ENCODE peak calls at places on chromosomes 6 and 20, in six cellular contexts. U is lung, A is cardiac muscle cell, T is IMR-90, K is pancreas, D is foreskin fibroblast. H is an unnamed sample.

GRCh38 chr6:80094017-80094416 is 12.5 kb upstream of the BCKDHB start:
- DNase-seq in U (no peak), A (peak; percentile 35), T (peak; percentile 21), K (no peak), D (peak; percentile 3), H (peak; percentile 35)

GRCh38 chr6:168052291-168052891 is 26.6 kb downstream of the FRMD1 start:
- DNase-seq in U (no peak), A (no peak), T (no peak), K (peak; percentile 57), D (no peak), H (no peak)

GRCh38 chr20:824490-824889 is 9.0 kb upstream of the FAM110A start:
- DNase-seq in U (no peak), A (no peak), T (no peak), K (no peak), D (no peak), H (no peak)

GRCh38 chr20:36153754-36154695 is 515 bp upstream of the EPB41L1 start:
- DNase-seq in U (peak; percentile 85), A (peak; percentile 89), T (peak; percentile 59), K (peak; percentile 91), D (peak; percentile 69), H (peak; percentile 52)

GRCh38 chr6:21500314-21500713 is 93.2 kb upstream of the SOX4 start:
- DNase-seq in U (no peak), A (no peak), T (no peak), K (no peak), D (no peak), H (no peak)

GRCh38 chr6:41182069-41183034 is 18.6 kb downstream of the TREML2 start:
- DNase-seq in U (peak; percentile 65), A (peak; percentile 64), T (peak; percentile 55), K (no peak), D (peak; percentile 50), H (peak; percentile 62)

GRCh38 chr20:2402271-2402980 is 21.7 kb downstream of the TGM6 start:
- DNase-seq in U (no peak), A (peak; percentile 30), T (peak; percentile 51), K (no peak), D (peak; percentile 46), H (peak; percentile 50)

GRCh38 chr6:151627689-151628444 is 134.1 kb downstream of the CCDC170 start:
- DNase-seq in U (no peak), A (no peak), T (no peak), K (no peak), D (no peak), H (peak; percentile 17)

GRCh38 chr6:20205722-20206154 is 6.5 kb downstream of the MBOAT1 start:
- DNase-seq in U (no peak), A (no peak), T (no peak), K (no peak), D (no peak), H (peak; percentile 46)

GRCh38 chr20:50110141-50111047 is 2.6 kb downstream of the UBE2V1 start:
- DNase-seq in U (no peak), A (no peak), T (no peak), K (no peak), D (no peak), H (peak; percentile 68)

GRCh38 chr20:62907377-62908317 is 18.7 kb downstream of the DIDO1 start:
- DNase-seq in U (no peak), A (peak; percentile 30), T (peak; percentile 26), K (no peak), D (no peak), H (no peak)

GRCh38 chr6:131952886-131953509 is 1.8 kb upstream of the CCN2 start:
- DNase-seq in U (no peak), A (no peak), T (no peak), K (no peak), D (no peak), H (no peak)

GRCh38 chr6:123214433-123214832 is 218.4 kb downstream of the CLVS2 start:
- DNase-seq in U (no peak), A (no peak), T (no peak), K (no peak), D (no peak), H (no peak)

GRCh38 chr20:52473171-52473570 is 281.6 kb upstream of the ZFP64 start:
- DNase-seq in U (no peak), A (no peak), T (no peak), K (no peak), D (no peak), H (no peak)

GRCh38 chr6:32397252-32397920 is 9.6 kb downstream of the BTNL2 start:
- DNase-seq in U (no peak), A (no peak), T (no peak), K (no peak), D (peak; percentile 3), H (no peak)

GRCh38 chr20:23021941-23022340 is 13.2 kb upstream of the SSTR4 start:
- DNase-seq in U (no peak), A (no peak), T (peak; percentile 10), K (no peak), D (no peak), H (no peak)

GRCh38 chr6:168011291-168011690 is 13.8 kb downstream of the KIF25 start:
- DNase-seq in U (no peak), A (no peak), T (no peak), K (no peak), D (no peak), H (no peak)

GRCh38 chr6:12288844-12289654 is 1.1 kb upstream of the EDN1 start:
- DNase-seq in U (peak; percentile 60), A (peak; percentile 63), T (peak; percentile 74), K (no peak), D (no peak), H (peak; percentile 71)

DNA sequence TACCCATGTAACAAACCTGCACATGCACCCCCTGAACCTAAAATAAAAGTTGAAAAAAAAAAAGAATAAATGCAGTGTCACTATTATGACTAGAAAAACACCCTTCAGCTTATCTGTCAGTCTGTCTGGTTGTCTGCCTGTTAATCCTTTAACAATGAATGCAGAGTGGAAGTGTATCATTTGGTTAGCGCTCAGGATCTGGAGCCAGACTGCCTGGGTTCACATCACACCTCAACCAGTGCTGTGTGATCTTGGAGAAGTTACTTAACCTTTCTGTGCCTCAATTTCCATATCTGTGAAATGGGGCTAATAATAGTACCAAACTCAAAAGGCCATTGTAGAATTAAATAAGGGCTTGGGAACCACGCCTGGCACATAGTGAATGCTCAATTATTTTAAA is 16.8 kb downstream of the ETV7 start:
- DNase-seq in U (no peak), A (no peak), T (no peak), K (no peak), D (no peak), H (no peak)
- H3K4me3 ChIP-seq in U (no peak overlapping the region), A (no peak overlapping the region), T (no peak overlapping the region), K (no peak overlapping the region), D (no peak overlapping the region), H (no peak overlapping the region)

GRCh38 chr20:57396212-57396611 is 5.0 kb downstream of the RBM38 start:
- DNase-seq in U (no peak), A (no peak), T (no peak), K (peak; percentile 36), D (no peak), H (no peak)

GRCh38 chr20:57394087-57395082 is 3.2 kb downstream of the RBM38 start:
- DNase-seq in U (no peak), A (no peak), T (no peak), K (peak; percentile 52), D (no peak), H (no peak)

GRCh38 chr20:57396638-57397003 is 5.4 kb downstream of the RBM38 start:
- DNase-seq in U (no peak), A (no peak), T (no peak), K (no peak), D (no peak), H (no peak)

GRCh38 chr20:57397004-57397692 is 6.0 kb downstream of the RBM38 start:
- DNase-seq in U (no peak), A (no peak), T (no peak), K (peak; percentile 43), D (no peak), H (no peak)

GRCh38 chr20:57395111-57395959 is 4.1 kb downstream of the RBM38 start:
- DNase-seq in U (no peak), A (peak; percentile 40), T (peak; percentile 53), K (peak; percentile 65), D (peak; percentile 24), H (no peak)
- H3K4me3 ChIP-seq in U (no peak overlapping the region), A (peak overlapping the region; percentile 100), T (no peak overlapping the region), K (no peak overlapping the region), D (no peak overlapping the region), H (no peak overlapping the region)

GRCh38 chr6:86942761-86943526 is 5.6 kb downstream of the HTR1E start:
- DNase-seq in U (no peak), A (no peak), T (no peak), K (no peak), D (no peak), H (no peak)

GRCh38 chr6:86934365-86934764 is 3.0 kb upstream of the HTR1E start:
- DNase-seq in U (no peak), A (no peak), T (no peak), K (no peak), D (no peak), H (no peak)

GRCh38 chr6:86938814-86939213 is 1.5 kb downstream of the HTR1E start:
- DNase-seq in U (no peak), A (no peak), T (no peak), K (no peak), D (no peak), H (no peak)

GRCh38 chr6:86936834-86937218 is 502 bp upstream of the HTR1E start:
- DNase-seq in U (no peak), A (no peak), T (no peak), K (no peak), D (no peak), H (no peak)

DNA sequence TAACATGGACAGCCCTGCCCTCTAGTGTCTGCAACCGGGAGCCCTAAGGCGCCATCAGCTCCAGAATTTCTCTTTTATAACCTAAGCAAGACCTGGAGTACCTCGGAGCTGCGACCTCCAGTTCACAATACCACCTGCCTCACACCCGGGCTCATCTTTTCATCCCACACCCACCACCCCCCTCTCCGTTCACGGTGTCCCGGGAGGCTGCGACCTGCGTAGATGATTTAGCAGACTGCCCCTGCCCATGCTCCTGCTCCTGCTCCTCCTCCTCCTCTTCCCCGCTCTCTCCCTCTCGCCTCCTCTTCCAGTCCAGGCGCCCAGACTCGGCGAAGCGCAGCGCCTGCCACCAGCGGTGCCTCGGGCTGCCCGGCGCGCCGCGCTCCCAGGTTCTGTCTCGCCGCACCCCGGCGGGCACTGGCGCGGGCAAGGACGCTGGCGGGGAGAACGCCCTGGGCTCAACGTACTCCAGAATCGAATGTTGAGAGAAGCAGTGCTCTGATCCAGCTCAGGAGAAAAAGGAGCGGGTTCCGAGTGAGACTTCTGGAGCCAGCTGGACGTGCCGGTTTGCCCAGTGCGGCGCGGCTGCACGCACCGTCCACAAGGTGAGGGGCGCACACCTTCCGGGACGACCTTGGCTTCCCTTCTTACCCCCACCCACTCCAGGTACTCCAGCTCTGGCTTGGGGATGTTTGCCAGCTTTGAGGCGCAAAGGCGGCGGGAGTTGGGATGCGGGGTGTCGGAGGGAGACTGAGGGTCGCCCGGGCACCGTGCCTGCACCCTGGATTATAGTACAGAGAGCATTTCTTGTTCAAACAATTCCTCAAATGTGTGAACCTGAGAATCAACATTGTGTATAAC is at the start of gene HTR1E:
- DNase-seq in U (peak; percentile 29), A (peak; percentile 81), T (peak; percentile 2), K (peak; percentile 76), D (peak; percentile 2), H (peak; percentile 13)
- H3K4me3 ChIP-seq in U (no peak within 1 kb of the TSS), A (peak within 1 kb of the TSS; percentile 41), T (no peak within 1 kb of the TSS), K (peak within 1 kb of the TSS; percentile 13), D (no peak within 1 kb of the TSS), H (no peak within 1 kb of the TSS)

DNA sequence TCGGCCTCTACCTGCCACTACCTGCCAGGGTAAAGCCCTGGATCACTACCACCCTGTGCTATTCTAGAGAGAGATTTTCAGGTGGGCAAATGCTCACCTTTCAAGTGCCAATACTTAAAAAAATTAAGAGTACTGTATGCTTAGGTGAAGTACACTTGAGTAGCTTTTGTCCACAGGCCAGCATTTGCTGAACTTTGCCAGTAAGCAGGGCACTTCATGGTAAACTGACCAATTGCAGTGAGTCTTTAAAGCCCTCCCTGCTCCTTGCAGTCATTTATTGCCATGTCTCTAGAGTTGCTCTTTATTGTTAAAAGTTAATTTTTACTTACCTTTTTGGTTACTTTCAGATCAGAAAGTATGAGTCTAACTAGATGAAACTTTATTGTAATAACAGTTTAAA is 58.5 kb downstream of the PLAGL1 start:
- DNase-seq in U (peak; percentile 60), A (no peak), T (no peak), K (no peak), D (no peak), H (no peak)
- H3K4me3 ChIP-seq in U (no peak overlapping the region), A (no peak overlapping the region), T (no peak overlapping the region), K (no peak overlapping the region), D (no peak overlapping the region), H (no peak overlapping the region)